ENCODE peak calls at places on chromosomes 13 and 19, in five cellular contexts. One of them, this sample, is unnamed.

GRCh38 chr13:49357694-49358093 is 86.2 kb downstream of the CAB39L start:
- DNase-seq in Daoy: peak
- DNase-seq in mucosa of descending colon: no peak
- DNase-seq in caudate nucleus: no peak
- DNase-seq in CD8-positive, alpha-beta T cell: no peak
- DNase-seq in this sample: no peak

GRCh38 chr13:38180670-38181069 is 169.0 kb upstream of the UFM1 start:
- DNase-seq in caudate nucleus: no peak
- DNase-seq in Daoy: no peak
- DNase-seq in mucosa of descending colon: no peak
- DNase-seq in CD8-positive, alpha-beta T cell: no peak
- DNase-seq in this sample: no peak

GRCh38 chr19:10269333-10270179 is 1.4 kb upstream of the ICAM1 start:
- DNase-seq in caudate nucleus: no peak
- DNase-seq in Daoy: peak
- DNase-seq in CD8-positive, alpha-beta T cell: peak
- DNase-seq in mucosa of descending colon: peak
- DNase-seq in this sample: peak

GRCh38 chr13:104737713-104738112 is 1671.5 kb upstream of the SLC10A2 start:
- DNase-seq in caudate nucleus: no peak
- DNase-seq in Daoy: no peak
- DNase-seq in mucosa of descending colon: no peak
- DNase-seq in CD8-positive, alpha-beta T cell: no peak
- DNase-seq in this sample: no peak

GRCh38 chr13:71672527-71672926 is 194.5 kb downstream of the DACH1 start:
- DNase-seq in CD8-positive, alpha-beta T cell: no peak
- DNase-seq in caudate nucleus: no peak
- DNase-seq in mucosa of descending colon: no peak
- DNase-seq in Daoy: no peak
- DNase-seq in this sample: no peak

GRCh38 chr19:41431426-41432386 is 4.5 kb upstream of the B3GNT8 start:
- DNase-seq in CD8-positive, alpha-beta T cell: no peak
- DNase-seq in mucosa of descending colon: peak
- DNase-seq in Daoy: no peak
- DNase-seq in caudate nucleus: no peak
- DNase-seq in this sample: no peak

GRCh38 chr13:114194853-114195252 is 15.8 kb downstream of the CFAP97D2 start:
- DNase-seq in mucosa of descending colon: no peak
- DNase-seq in CD8-positive, alpha-beta T cell: no peak
- DNase-seq in caudate nucleus: no peak
- DNase-seq in Daoy: no peak
- DNase-seq in this sample: no peak

GRCh38 chr19:16899566-16900075 is 10.8 kb downstream of the F2RL3 start:
- DNase-seq in caudate nucleus: no peak
- DNase-seq in CD8-positive, alpha-beta T cell: no peak
- DNase-seq in Daoy: peak
- DNase-seq in mucosa of descending colon: peak
- DNase-seq in this sample: no peak

GRCh38 chr19:30225615-30226463 is 146.3 kb upstream of the ZNF536 start:
- DNase-seq in caudate nucleus: no peak
- DNase-seq in Daoy: peak
- DNase-seq in CD8-positive, alpha-beta T cell: no peak
- DNase-seq in mucosa of descending colon: no peak
- DNase-seq in this sample: no peak

GRCh38 chr13:44373601-44374347 is at the start of gene SERP2:
- DNase-seq in caudate nucleus: no peak
- DNase-seq in CD8-positive, alpha-beta T cell: no peak
- DNase-seq in mucosa of descending colon: peak
- DNase-seq in Daoy: no peak
- DNase-seq in this sample: peak

GRCh38 chr13:35892837-35893814 is 238.1 kb downstream of the DCLK1 start:
- DNase-seq in CD8-positive, alpha-beta T cell: no peak
- DNase-seq in mucosa of descending colon: no peak
- DNase-seq in caudate nucleus: no peak
- DNase-seq in Daoy: no peak
- DNase-seq in this sample: no peak

GRCh38 chr19:42423462-42424344 is 3.5 kb downstream of the LIPE start:
- DNase-seq in Daoy: peak
- DNase-seq in CD8-positive, alpha-beta T cell: peak
- DNase-seq in caudate nucleus: peak
- DNase-seq in mucosa of descending colon: peak
- DNase-seq in this sample: peak

GRCh38 chr19:45973564-45974338 is at the start of gene NOVA2:
- DNase-seq in CD8-positive, alpha-beta T cell: no peak
- DNase-seq in caudate nucleus: peak
- DNase-seq in Daoy: peak
- DNase-seq in mucosa of descending colon: peak
- DNase-seq in this sample: peak

GRCh38 chr19:3135961-3136683 is at the start of gene GNA15:
- DNase-seq in caudate nucleus: no peak
- DNase-seq in CD8-positive, alpha-beta T cell: no peak
- DNase-seq in Daoy: no peak
- DNase-seq in mucosa of descending colon: peak
- DNase-seq in this sample: no peak

GRCh38 chr13:23570931-23571330 is 719 bp downstream of the TNFRSF19 start:
- DNase-seq in CD8-positive, alpha-beta T cell: no peak
- DNase-seq in caudate nucleus: no peak
- DNase-seq in mucosa of descending colon: no peak
- DNase-seq in Daoy: no peak
- DNase-seq in this sample: no peak

GRCh38 chr19:46303345-46303701 is 6.5 kb downstream of the HIF3A start:
- DNase-seq in caudate nucleus: no peak
- DNase-seq in Daoy: no peak
- DNase-seq in mucosa of descending colon: no peak
- DNase-seq in CD8-positive, alpha-beta T cell: no peak
- DNase-seq in this sample: no peak

GRCh38 chr13:46871557-46871956 is 25.3 kb downstream of the HTR2A start:
- DNase-seq in caudate nucleus: no peak
- DNase-seq in mucosa of descending colon: no peak
- DNase-seq in Daoy: no peak
- DNase-seq in CD8-positive, alpha-beta T cell: no peak
- DNase-seq in this sample: no peak

GRCh38 chr13:40031031-40031430 is 375.6 kb downstream of the COG6 start:
- DNase-seq in Daoy: peak
- DNase-seq in CD8-positive, alpha-beta T cell: no peak
- DNase-seq in caudate nucleus: no peak
- DNase-seq in mucosa of descending colon: no peak
- DNase-seq in this sample: no peak

GRCh38 chr19:48913114-48913513 is 13.0 kb downstream of the NUCB1 start:
- DNase-seq in mucosa of descending colon: no peak
- DNase-seq in caudate nucleus: no peak
- DNase-seq in CD8-positive, alpha-beta T cell: no peak
- DNase-seq in Daoy: no peak
- DNase-seq in this sample: no peak

GRCh38 chr19:45251452-45252354 is 632 bp downstream of the MARK4 start:
- DNase-seq in Daoy: no peak
- DNase-seq in CD8-positive, alpha-beta T cell: no peak
- DNase-seq in mucosa of descending colon: peak
- DNase-seq in caudate nucleus: no peak
- DNase-seq in this sample: no peak

GRCh38 chr19:3783660-3784584 is 2.3 kb downstream of the MATK start:
- DNase-seq in CD8-positive, alpha-beta T cell: peak
- DNase-seq in mucosa of descending colon: no peak
- DNase-seq in Daoy: no peak
- DNase-seq in caudate nucleus: no peak
- DNase-seq in this sample: no peak

GRCh38 chr13:98480915-98481510 is 95.9 kb downstream of the STK24 start:
- DNase-seq in caudate nucleus: no peak
- DNase-seq in Daoy: peak
- DNase-seq in CD8-positive, alpha-beta T cell: no peak
- DNase-seq in mucosa of descending colon: no peak
- DNase-seq in this sample: no peak

GRCh38 chr13:27975579-27976361 is 6.7 kb upstream of the CDX2 start:
- DNase-seq in CD8-positive, alpha-beta T cell: no peak
- DNase-seq in caudate nucleus: no peak
- DNase-seq in Daoy: no peak
- DNase-seq in mucosa of descending colon: peak
- DNase-seq in this sample: no peak

This sample was measured in C1 segment of cervical spinal cord.